ENCODE peak calls at places on chromosomes 6 and 20, in ten cellular contexts. G is nucleus accumbens; J is HAP-1; Q is activated CD4-positive, alpha-beta T cell treated with anti-CD3 and anti-CD28 coated beads for 4 hours; I is PC-3; V is cerebellum; E is NCI-H2081; D is stimulated activated CD4-positive, alpha-beta T cell treated with anti-CD3 and anti-CD28 coated beads, Interleukin-2, amount 100 ng/mL, for 48 hours; U is cardiac muscle cell; S is EL. M is an unnamed sample.

GRCh38 chr6:12190252-12190651 is 99.9 kb upstream of the EDN1 start:
- DNase-seq in G (no peak), J (no peak), Q (no peak), I (no peak), V (no peak), E (no peak), D (no peak), U (no peak), S (no peak), M (no peak)

GRCh38 chr20:32582659-32583580 is 2.2 kb downstream of the NOL4L start:
- DNase-seq in G (peak), J (peak), Q (no peak), I (no peak), V (peak), E (no peak), D (no peak), U (peak), S (peak), M (no peak)

GRCh38 chr6:124324237-124324636 is 520.6 kb downstream of the NKAIN2 start:
- DNase-seq in G (no peak), J (no peak), Q (no peak), I (no peak), V (no peak), E (no peak), D (no peak), U (no peak), S (no peak), M (no peak)

GRCh38 chr6:117167520-117168271 is 97.7 kb upstream of the VGLL2 start:
- DNase-seq in G (no peak), J (no peak), Q (no peak), I (peak), V (no peak), E (no peak), D (no peak), U (no peak), S (peak), M (no peak)

GRCh38 chr6:147297124-147297523 is 92.9 kb downstream of the STXBP5 start:
- DNase-seq in G (no peak), J (no peak), Q (no peak), I (no peak), V (no peak), E (no peak), D (no peak), U (no peak), S (no peak), M (no peak)

GRCh38 chr6:100593522-100593921 is 128.8 kb upstream of the SIM1 start:
- DNase-seq in G (no peak), J (no peak), Q (no peak), I (no peak), V (no peak), E (no peak), D (no peak), U (no peak), S (no peak), M (no peak)

GRCh38 chr6:84762220-84762940 is 2.0 kb downstream of the TBX18 start:
- DNase-seq in G (no peak), J (no peak), Q (no peak), I (no peak), V (no peak), E (peak), D (no peak), U (peak), S (peak), M (no peak)

GRCh38 chr6:56374841-56375369 is 127.5 kb upstream of the COL21A1 start:
- DNase-seq in G (no peak), J (no peak), Q (no peak), I (no peak), V (no peak), E (no peak), D (no peak), U (no peak), S (peak), M (peak)

GRCh38 chr20:11849270-11849920 is 68.3 kb upstream of the BTBD3 start:
- DNase-seq in G (no peak), J (no peak), Q (no peak), I (peak), V (no peak), E (peak), D (no peak), U (peak), S (no peak), M (no peak)

GRCh38 chr20:49712918-49713778 is 530 bp downstream of the B4GALT5 start:
- DNase-seq in G (peak), J (peak), Q (peak), I (no peak), V (peak), E (no peak), D (peak), U (peak), S (peak), M (peak)

GRCh38 chr6:63888416-63888815 is 252.8 kb downstream of the PHF3 start:
- DNase-seq in G (no peak), J (no peak), Q (no peak), I (no peak), V (no peak), E (no peak), D (no peak), U (no peak), S (no peak), M (no peak)

GRCh38 chr6:96853083-96853482 is 15.8 kb upstream of the GPR63 start:
- DNase-seq in G (no peak), J (no peak), Q (no peak), I (no peak), V (no peak), E (no peak), D (no peak), U (no peak), S (peak), M (no peak)

GRCh38 chr6:16319813-16320532 is 81.6 kb downstream of the GMPR start:
- DNase-seq in G (peak), J (peak), Q (peak), I (peak), V (peak), E (peak), D (peak), U (peak), S (peak), M (peak)

GRCh38 chr6:2309138-2309537 is 63.7 kb upstream of the GMDS start:
- DNase-seq in G (no peak), J (no peak), Q (no peak), I (no peak), V (no peak), E (no peak), D (no peak), U (no peak), S (no peak), M (no peak)

GRCh38 chr6:15791401-15792137 is 128.7 kb upstream of the DTNBP1 start:
- DNase-seq in G (no peak), J (no peak), Q (no peak), I (no peak), V (no peak), E (no peak), D (no peak), U (no peak), S (no peak), M (no peak)

GRCh38 chr20:17873410-17874270 is 95.0 kb downstream of the SNX5 start:
- DNase-seq in G (no peak), J (peak), Q (no peak), I (peak), V (no peak), E (no peak), D (no peak), U (peak), S (peak), M (peak)

GRCh38 chr20:31883829-31884228 is 13.4 kb downstream of the TTLL9 start:
- DNase-seq in G (no peak), J (no peak), Q (no peak), I (no peak), V (no peak), E (no peak), D (no peak), U (no peak), S (no peak), M (no peak)

M was measured in NCI-H446.